ENCODE peak calls at places on chromosome 9, in eight cellular contexts. E is A549, T is HepG2, P is suprapubic skin, H is body of pancreas, A is ovary, K is heart left ventricle, U is stomach. O is an unnamed sample. For H3K4me1, the result is how much of the 10 kb centered on the place peaks cover.

GRCh38 chr9:128894764-128895163 is 12.8 kb downstream of the LRRC8A start:
- DNase-seq in P (no peak), U (no peak), K (no peak), E (no peak), A (no peak), H (no peak), T (no peak), O (no peak)

GRCh38 chr9:7983361-7983974 is 183.9 kb upstream of the DMAC1 start:
- DNase-seq in H (no peak), E (no peak), P (no peak), U (no peak), T (no peak), K (no peak), A (no peak), O (no peak)

GRCh38 chr9:5626727-5627634 is 1.9 kb upstream of the RIC1 start:
- DNase-seq in U (no peak), E (no peak), A (no peak), P (no peak), H (peak), T (no peak), K (no peak), O (no peak)

GRCh38 chr9:128128836-128129590 is 1.5 kb upstream of the PTGES2 start:
- DNase-seq in A (peak), K (peak), H (no peak), P (peak), T (no peak), E (no peak), U (no peak), O (no peak)

GRCh38 chr9:85536076-85536475 is 205.7 kb downstream of the AGTPBP1 start:
- DNase-seq in E (no peak), K (no peak), U (no peak), P (no peak), A (no peak), H (no peak), T (no peak), O (no peak)

GRCh38 chr9:15529566-15530324 is 19.0 kb upstream of the PSIP1 start:
- DNase-seq in K (no peak), E (no peak), H (no peak), A (no peak), U (no peak), P (no peak), T (no peak), O (no peak)

GRCh38 chr9:125747053-125747764 is at the start of gene PBX3:
- DNase-seq in H (peak), U (peak), T (no peak), K (peak), E (peak), A (peak), P (peak), O (no peak)

GRCh38 chr9:116951588-116952433 is 264.7 kb downstream of the TRIM32 start:
- DNase-seq in H (no peak), P (no peak), E (peak), K (no peak), A (no peak), T (no peak), U (no peak), O (no peak)

GRCh38 chr9:93082841-93083411 is 13.1 kb upstream of the CARD19 start:
- DNase-seq in E (no peak), K (peak), U (no peak), P (peak), T (no peak), A (peak), H (no peak), O (no peak)

GRCh38 chr9:112166176-112167140 is 8.6 kb downstream of the SUSD1 start:
- DNase-seq in A (no peak), T (peak), E (peak), U (no peak), K (no peak), H (peak), P (no peak), O (no peak)

GRCh38 chr9:35914307-35914807 is 5.1 kb downstream of the SPAAR start:
- DNase-seq in E (peak), T (peak), U (peak), P (no peak), K (peak), A (peak), H (peak), O (no peak)

GRCh38 chr9:69564557-69564956 is 107.6 kb downstream of the APBA1 start:
- DNase-seq in A (no peak), U (no peak), T (no peak), H (no peak), K (no peak), E (no peak), P (no peak), O (no peak)

GRCh38 chr9:93003552-93004407 is 54.7 kb upstream of the SUSD3 start:
- DNase-seq in H (peak), E (peak), U (peak), P (no peak), T (peak), A (peak), K (no peak), O (no peak)

GRCh38 chr9:96441798-96442445 is 8.0 kb upstream of the HABP4 start:
- DNase-seq in U (no peak), E (no peak), P (no peak), A (no peak), K (no peak), H (peak), T (peak), O (no peak)

GRCh38 chr9:33273972-33274328 is 9.1 kb downstream of the CHMP5 start:
- DNase-seq in A (no peak), U (no peak), T (no peak), H (no peak), P (no peak), E (no peak), K (no peak), O (no peak)

GRCh38 chr9:131925677-131926076 is 154.0 kb downstream of the MED27 start:
- DNase-seq in K (no peak), A (no peak), T (no peak), E (no peak), P (no peak), U (no peak), H (no peak), O (no peak)

GRCh38 chr9:65432051-65432450 is 147.0 kb upstream of the FOXD4L5 start:
- DNase-seq in U (no peak), T (no peak), A (no peak), H (no peak), K (no peak), P (no peak), E (no peak), O (no peak)

GRCh38 chr9:130780865-130781504 is 54.1 kb upstream of the ABL1 start:
- DNase-seq in E (peak), T (no peak), A (peak), P (peak), U (no peak), H (peak), K (no peak), O (no peak)

GRCh38 chr9:89817186-89817960 is 212.6 kb downstream of the GADD45G start:
- DNase-seq in P (no peak), U (no peak), A (peak), E (no peak), H (no peak), T (no peak), K (no peak), O (no peak)

GRCh38 chr9:121299467-121300282 is 31.7 kb downstream of the GSN start:
- DNase-seq in T (no peak), E (no peak), P (peak), A (peak), U (peak), K (peak), H (peak), O (no peak)

GRCh38 chr9:31520301-31521085 is 864.0 kb upstream of the ACO1 start:
- DNase-seq in H (no peak), K (no peak), T (no peak), U (no peak), A (no peak), P (no peak), E (no peak), O (no peak)

GRCh38 chr9:100478192-100478591 is 5.2 kb downstream of the TMEFF1 start:
- DNase-seq in K (no peak), A (no peak), P (no peak), T (no peak), U (no peak), H (no peak), E (no peak), O (no peak)

GRCh38 chr9:86041331-86041741 is 58.0 kb downstream of the GOLM1 start:
- DNase-seq in P (no peak), H (no peak), E (no peak), K (no peak), A (no peak), U (no peak), T (no peak), O (no peak)

GRCh38 chr9:133558191-133559126 is 24.0 kb downstream of the ADAMTSL2 start:
- DNase-seq in E (peak), T (peak), P (no peak), H (no peak), K (no peak), U (no peak), A (no peak), O (no peak)

GRCh38 chr9:34994429-34995287 is 5.1 kb downstream of the DNAJB5 start:
- DNase-seq in K (no peak), A (no peak), E (peak), T (peak), P (peak), U (peak), H (peak), O (no peak)

GRCh38 chr9:37801287-37801850 is 772 bp downstream of the DCAF10 start:
- DNase-seq in A (peak), T (no peak), K (peak), E (no peak), H (peak), P (peak), U (peak), O (no peak)

GRCh38 chr9:130053109-130053503 is 600 bp upstream of the GPR107 start:
- DNase-seq in T (no peak), P (no peak), K (no peak), E (no peak), U (no peak), A (no peak), H (no peak), O (no peak)

GRCh38 chr9:134781895-134782294 is 98.7 kb upstream of the FCN2 start:
- DNase-seq in E (no peak), A (no peak), H (no peak), P (no peak), U (no peak), K (no peak), T (no peak), O (no peak)

GRCh38 chr9:112352209-112352608 is 18.8 kb upstream of the PTBP3 start:
- DNase-seq in P (no peak), T (no peak), U (no peak), K (no peak), H (no peak), A (no peak), E (no peak), O (no peak)

GRCh38 chr9:37923796-37924430 is 20.0 kb upstream of the SLC25A51 start:
- DNase-seq in E (no peak), H (no peak), U (no peak), P (peak), A (peak), K (no peak), T (no peak), O (no peak)

GRCh38 chr9:126491256-126491879 is 122.4 kb upstream of the LMX1B start:
- DNase-seq in A (no peak), H (peak), P (no peak), E (no peak), T (peak), K (no peak), U (peak), O (no peak)

GRCh38 chr9:121322037-121322736 is 47.9 kb downstream of the STOM start:
- DNase-seq in K (no peak), A (no peak), U (no peak), P (no peak), H (no peak), E (peak), T (peak), O (no peak)

GRCh38 chr9:107309271-107309670 is 26.2 kb downstream of the RAD23B start:
- DNase-seq in U (no peak), P (no peak), E (no peak), K (no peak), A (no peak), H (no peak), T (no peak), O (no peak)

GRCh38 chr9:84862786-84863185 is 193.3 kb downstream of the NTRK2 start:
- DNase-seq in U (no peak), A (no peak), T (no peak), H (no peak), P (no peak), K (no peak), E (peak), O (no peak)

GRCh38 chr9:116193636-116194035 is 40.0 kb downstream of the PAPPA start:
- DNase-seq in P (no peak), E (no peak), T (no peak), K (no peak), A (no peak), U (no peak), H (no peak), O (no peak)

GRCh38 chr9:124272118-124272517 is 14.4 kb downstream of the NEK6 start:
- DNase-seq in K (no peak), A (no peak), P (no peak), H (no peak), E (no peak), U (no peak), T (no peak), O (no peak)

GRCh38 chr9:124270504-124271335 is 13.0 kb downstream of the NEK6 start:
- DNase-seq in P (no peak), A (no peak), E (no peak), K (no peak), U (peak), T (no peak), H (peak), O (no peak)

GRCh38 chr9:124272979-124273378 is 15.2 kb downstream of the NEK6 start:
- DNase-seq in K (no peak), U (no peak), T (no peak), E (no peak), P (no peak), H (no peak), A (no peak), O (no peak)

GRCh38 chr9:124273428-124274153 is 15.8 kb downstream of the NEK6 start:
- DNase-seq in A (no peak), H (no peak), E (no peak), T (no peak), U (no peak), P (no peak), K (no peak), O (no peak)

DNA sequence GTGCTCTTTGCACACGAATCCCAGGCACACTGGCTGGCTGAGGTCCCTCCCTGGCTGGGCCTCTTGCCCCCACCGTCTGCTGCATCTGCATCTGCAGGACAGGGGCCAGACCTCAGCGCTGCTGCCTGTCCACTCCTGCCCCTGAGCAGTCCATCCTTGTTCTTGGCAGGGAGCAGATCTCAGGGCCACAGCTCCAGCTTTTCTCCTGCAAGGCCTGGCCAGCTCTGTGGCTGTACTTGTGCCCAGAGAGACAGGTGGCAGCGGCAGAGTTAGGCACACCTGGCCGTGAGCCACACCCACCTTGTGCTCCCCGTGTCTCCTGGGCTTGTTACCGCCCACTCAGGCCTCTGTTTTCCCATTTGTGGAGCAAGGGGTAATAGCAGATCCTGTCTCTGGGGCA is 13.9 kb downstream of the NEK6 start:
- DNase-seq in T (no peak), U (peak), P (no peak), K (no peak), E (no peak), A (no peak), H (peak), O (no peak)
- H3K4me1 ChIP-seq in T (half or more), U (under half), P (half or more), K (under half), E (under half), A (under half), H (under half), O (half or more)

GRCh38 chr9:114506082-114506390 is 763 bp upstream of the WHRN start:
- DNase-seq in H (no peak), A (no peak), T (no peak), E (no peak), P (no peak), K (no peak), U (no peak), O (no peak)

GRCh38 chr9:114503522-114504340 is 1.5 kb downstream of the WHRN start:
- DNase-seq in K (no peak), P (no peak), U (no peak), T (no peak), H (no peak), A (no peak), E (no peak), O (no peak)

GRCh38 chr9:114503009-114503408 is 2.3 kb downstream of the WHRN start:
- DNase-seq in P (no peak), A (peak), U (peak), K (no peak), T (no peak), E (no peak), H (peak), O (no peak)

GRCh38 chr9:114505187-114506081 is at the start of gene WHRN:
- DNase-seq in E (peak), P (peak), A (peak), U (peak), H (peak), K (peak), T (peak), O (peak)

DNA sequence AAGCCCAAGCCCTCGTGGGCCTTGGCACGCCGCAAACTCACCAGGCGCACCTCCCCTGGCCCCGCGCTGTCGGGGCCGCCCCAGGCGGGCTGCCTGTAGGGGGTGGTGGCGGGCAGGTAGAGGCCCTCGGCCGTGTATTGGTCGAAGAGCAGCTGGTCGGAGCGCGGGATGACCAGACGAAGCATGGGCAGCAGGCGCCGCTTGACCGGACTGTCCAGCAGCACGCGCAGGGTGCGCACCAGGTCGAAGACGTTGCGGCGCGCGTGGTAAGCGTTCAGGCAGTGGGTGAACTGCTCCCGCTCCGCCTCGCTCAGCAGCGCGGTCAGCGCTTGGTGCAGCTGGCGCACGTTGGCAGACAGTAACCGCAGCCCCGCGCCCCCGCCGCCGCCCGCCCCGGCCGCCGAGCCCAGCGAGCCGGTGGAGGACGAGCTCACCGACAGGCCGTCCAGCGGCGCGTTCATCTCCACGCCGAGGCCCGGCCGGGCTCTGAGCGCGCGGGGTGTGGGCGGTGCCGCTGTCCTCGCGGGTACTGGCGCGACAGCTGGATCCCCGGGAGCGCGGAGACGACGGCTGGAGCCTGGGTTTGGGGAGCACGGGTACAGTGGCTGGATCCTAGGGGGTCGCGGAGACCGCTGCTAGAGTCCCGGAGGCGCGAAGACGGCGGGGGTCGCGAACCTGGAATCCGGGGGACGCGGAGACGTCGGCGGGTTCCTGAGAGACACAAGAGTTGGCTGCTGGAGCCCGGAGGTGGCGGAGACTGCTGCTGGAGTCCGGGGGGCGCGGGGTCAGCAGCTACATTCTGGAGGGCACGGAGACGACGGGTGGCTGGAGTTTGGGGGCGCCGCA is 709 bp downstream of the WHRN start:
- DNase-seq in T (no peak), U (peak), K (peak), P (peak), H (peak), A (peak), E (peak), O (no peak)
- H3K4me3 ChIP-seq in T (peak), U (peak), K (peak), P (peak), H (peak), A (peak), E (peak), O (peak)

GRCh38 chr9:16869961-16870605 is 387 bp downstream of the BNC2 start:
- DNase-seq in A (peak), E (peak), K (peak), P (no peak), H (no peak), T (no peak), U (no peak), O (no peak)

GRCh38 chr9:16870606-16871357 is at the start of gene BNC2:
- DNase-seq in H (peak), A (peak), U (no peak), E (peak), P (peak), K (peak), T (no peak), O (no peak)

GRCh38 chr9:16869140-16869903 is 1.1 kb downstream of the BNC2 start:
- DNase-seq in U (no peak), A (peak), E (no peak), K (no peak), H (no peak), T (no peak), P (no peak), O (no peak)

GRCh38 chr9:16873131-16873787 is 2.8 kb upstream of the BNC2 start:
- DNase-seq in K (no peak), A (no peak), T (no peak), P (no peak), E (no peak), U (no peak), H (no peak), O (no peak)

GRCh38 chr9:16871358-16872151 is 1.1 kb upstream of the BNC2 start:
- DNase-seq in T (no peak), A (peak), P (peak), E (peak), H (peak), U (peak), K (peak), O (no peak)
- TF ChIP-seq POLR2A in T (no peak), A (no peak), P (no peak), E (peak), H (peak), U (no peak), K (no peak), O (peak)

GRCh38 chr9:136448655-136449054 is 9.0 kb upstream of the INPP5E start:
- DNase-seq in P (no peak), H (no peak), K (no peak), T (no peak), U (no peak), A (no peak), E (no peak), O (no peak)

GRCh38 chr9:136445799-136446198 is 6.2 kb upstream of the INPP5E start:
- DNase-seq in K (no peak), H (no peak), T (no peak), P (no peak), E (no peak), A (no peak), U (no peak), O (no peak)

GRCh38 chr9:136443687-136444086 is 4.0 kb upstream of the INPP5E start:
- DNase-seq in K (no peak), U (no peak), A (no peak), P (no peak), T (no peak), H (no peak), E (no peak), O (no peak)

GRCh38 chr9:136444102-136444501 is 4.5 kb upstream of the INPP5E start:
- DNase-seq in A (no peak), P (no peak), H (no peak), T (no peak), E (no peak), U (no peak), K (no peak), O (no peak)

GRCh38 chr9:136447173-136447778 is 7.6 kb upstream of the INPP5E start:
- DNase-seq in P (no peak), A (no peak), U (no peak), E (no peak), T (no peak), K (no peak), H (no peak), O (no peak)
- H3K4me1 ChIP-seq in P (under half), A (under half), U (under half), E (under half), T (under half), K (under half), H (under half), O (under half)

DNA sequence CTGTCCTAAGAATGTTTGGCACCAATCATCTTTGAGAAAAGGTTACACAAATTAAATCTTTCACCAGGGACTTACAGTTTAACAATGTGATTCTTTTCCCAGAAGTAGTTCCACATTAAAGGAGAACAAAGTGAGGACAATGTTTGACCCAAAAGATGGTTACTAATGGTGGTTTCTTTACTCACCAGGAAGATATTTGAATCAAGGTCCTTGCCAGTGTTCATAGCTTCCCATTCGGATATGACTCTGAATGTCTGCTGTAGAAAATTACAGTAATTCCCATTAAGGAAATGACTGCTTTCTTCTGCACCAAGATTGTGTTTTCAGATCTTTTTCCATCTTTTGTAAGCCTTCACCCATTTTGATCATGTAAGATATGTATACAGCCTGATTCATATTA is 114.6 kb upstream of the ADAMTSL1 start:
- DNase-seq in E (no peak), A (no peak), U (no peak), T (no peak), K (no peak), H (no peak), P (no peak), O (no peak)
- H3K4me3 ChIP-seq in E (no peak), A (no peak), U (no peak), T (no peak), K (no peak), H (no peak), P (no peak), O (no peak)